ENCODE peak calls at places on chromosomes 5 and 9, in nine cellular contexts. I is prostate gland, X is right lobe of liver, H is heart left ventricle, W is esophagus squamous epithelium, O is Peyer's patch, D is HCT116, Q is tibial nerve, C is ovary. T is an unnamed sample.

GRCh38 chr5:180644129-180644824 is 5.1 kb downstream of the FLT4 start:
- DNase-seq in D (no peak), X (peak; percentile 23), W (no peak), Q (no peak), I (no peak), O (no peak), C (no peak), H (no peak), T (no peak)

GRCh38 chr5:95718203-95718602 is 12.9 kb upstream of the RHOBTB3 start:
- DNase-seq in W (no peak), C (no peak), X (no peak), H (no peak), O (no peak), Q (no peak), I (no peak), D (no peak), T (no peak)

GRCh38 chr5:181086410-181087229 is 44.3 kb downstream of the OR2V1 start:
- DNase-seq in Q (no peak), I (no peak), H (no peak), C (no peak), D (no peak), X (no peak), W (no peak), O (no peak), T (no peak)

GRCh38 chr9:34375901-34376595 is 650 bp downstream of the MYORG start:
- DNase-seq in H (peak; percentile 62), O (peak; percentile 73), Q (no peak), C (peak; percentile 36), D (no peak), X (peak; percentile 84), W (no peak), I (no peak), T (peak; percentile 68)

GRCh38 chr9:91193658-91194391 is 167.9 kb downstream of the AUH start:
- DNase-seq in X (peak; percentile 89), I (peak; percentile 72), H (peak; percentile 84), O (peak; percentile 79), Q (peak; percentile 75), D (peak; percentile 64), W (peak; percentile 31), C (peak; percentile 91), T (peak; percentile 93)

GRCh38 chr5:148259288-148259687 is 9.3 kb upstream of the SPINK13 start:
- DNase-seq in O (no peak), X (no peak), C (no peak), D (no peak), Q (no peak), I (no peak), W (no peak), H (no peak), T (no peak)

GRCh38 chr5:98638111-98638510 is 135.4 kb upstream of the RGMB start:
- DNase-seq in W (no peak), Q (no peak), X (no peak), O (no peak), C (no peak), H (no peak), I (no peak), D (no peak), T (no peak)

GRCh38 chr5:176533390-176533789 is 3.8 kb downstream of the RNF44 start:
- DNase-seq in W (no peak), H (peak; percentile 66), C (no peak), I (no peak), D (no peak), X (no peak), Q (no peak), O (peak; percentile 33), T (no peak)

GRCh38 chr9:129023036-129023907 is 4.9 kb downstream of the SH3GLB2 start:
- DNase-seq in D (no peak), H (no peak), I (no peak), Q (no peak), W (no peak), O (no peak), X (no peak), C (peak; percentile 63), T (no peak)

GRCh38 chr9:76996700-76997099 is 22.8 kb upstream of the FOXB2 start:
- DNase-seq in X (no peak), I (no peak), H (no peak), C (no peak), Q (no peak), W (no peak), O (peak; percentile 19), D (no peak), T (no peak)

GRCh38 chr5:17019324-17019723 is 83.2 kb upstream of the MYO10 start:
- DNase-seq in C (no peak), D (no peak), W (no peak), H (no peak), Q (no peak), X (no peak), I (no peak), O (no peak), T (no peak)

GRCh38 chr9:130689937-130690700 is 3.5 kb upstream of the EXOSC2 start:
- DNase-seq in H (peak; percentile 58), C (peak; percentile 90), Q (peak; percentile 85), W (no peak), X (no peak), I (peak; percentile 90), O (peak; percentile 23), D (peak; percentile 69), T (peak; percentile 87)

GRCh38 chr5:155833282-155833681 is 493.7 kb upstream of the SGCD start:
- DNase-seq in X (no peak), D (no peak), C (no peak), H (no peak), W (no peak), O (no peak), Q (no peak), I (no peak), T (no peak)

DNA sequence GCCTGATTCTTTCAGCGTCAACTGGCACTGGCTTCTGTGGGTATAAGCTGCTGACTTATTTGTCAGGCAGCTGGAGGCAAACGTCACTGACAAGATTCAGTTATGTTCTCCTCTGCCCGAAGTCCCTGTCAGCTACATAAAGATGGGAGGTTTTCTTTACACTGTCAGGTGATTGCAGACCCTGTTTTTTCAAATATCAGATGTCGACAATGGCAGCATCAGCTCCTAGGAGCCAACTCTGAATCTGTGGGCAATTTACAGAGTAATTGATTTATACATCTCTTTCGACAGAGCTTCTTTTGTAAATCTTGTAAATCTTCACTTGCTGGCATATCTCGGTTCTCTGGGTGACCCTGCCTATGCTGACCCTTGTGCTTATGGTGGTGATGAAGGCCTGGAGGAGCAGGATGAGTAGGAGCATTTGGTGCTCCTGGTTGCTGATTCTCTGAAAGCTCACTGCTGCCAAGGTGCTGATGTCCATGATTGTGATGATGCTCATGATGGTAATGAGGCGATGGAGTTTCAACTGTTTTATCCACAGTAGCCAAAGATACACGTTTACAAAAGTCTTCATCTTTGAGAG is 10.9 kb downstream of the SELENOP start:
- DNase-seq in O (no peak), W (no peak), D (no peak), C (no peak), I (no peak), H (no peak), Q (no peak), X (no peak), T (no peak)
- TF ChIP-seq POLR2A in O (no peak), W (no peak), D (no peak), C (no peak), I (no peak), H (no peak), Q (no peak), X (peak; percentile 37), T (no peak)

GRCh38 chr9:5499157-5499556 is 11.2 kb upstream of the PDCD1LG2 start:
- DNase-seq in Q (no peak), W (no peak), X (no peak), O (no peak), C (no peak), D (no peak), H (no peak), I (no peak), T (no peak)

GRCh38 chr9:5488616-5489015 is 21.7 kb upstream of the PDCD1LG2 start:
- DNase-seq in D (no peak), X (no peak), O (no peak), W (no peak), I (no peak), C (no peak), Q (no peak), H (no peak), T (no peak)

GRCh38 chr9:5489630-5490484 is 20.5 kb upstream of the PDCD1LG2 start:
- DNase-seq in O (no peak), X (no peak), W (no peak), I (no peak), D (no peak), Q (no peak), H (no peak), C (no peak), T (no peak)

GRCh38 chr9:5492965-5493364 is 17.4 kb upstream of the PDCD1LG2 start:
- DNase-seq in Q (no peak), I (no peak), O (no peak), X (no peak), H (no peak), C (no peak), D (no peak), W (no peak), T (no peak)

GRCh38 chr9:5493597-5494511 is 16.5 kb upstream of the PDCD1LG2 start:
- DNase-seq in H (no peak), I (no peak), O (no peak), X (peak; percentile 60), W (no peak), C (no peak), Q (peak; percentile 54), D (no peak), T (no peak)
- H3K27ac ChIP-seq in H (peak overlapping the region; percentile 32), I (no peak overlapping the region), O (peak overlapping the region; percentile 49), X (peak overlapping the region; percentile 46), W (peak overlapping the region; percentile 9), C (no peak overlapping the region), Q (no peak overlapping the region), D (no peak overlapping the region), T (no peak overlapping the region)

GRCh38 chr5:34656700-34657549 is 797 bp downstream of the RAI14 start:
- DNase-seq in Q (no peak), X (peak; percentile 58), W (no peak), I (peak; percentile 7), D (no peak), H (peak; percentile 24), C (peak; percentile 45), O (no peak), T (peak; percentile 27)
- TF ChIP-seq POLR2A in Q (no peak), X (no peak), W (no peak), I (no peak), D (no peak), H (no peak), C (no peak), O (no peak), T (no peak)

GRCh38 chr5:168076561-168076991 is 214.9 kb upstream of the WWC1 start:
- DNase-seq in W (no peak), O (no peak), I (peak; percentile 61), C (no peak), H (peak; percentile 27), D (peak; percentile 2), X (no peak), Q (peak; percentile 87), T (no peak)

GRCh38 chr5:168075387-168075786 is 216.1 kb upstream of the WWC1 start:
- DNase-seq in I (no peak), D (no peak), H (no peak), Q (no peak), O (no peak), X (no peak), W (no peak), C (no peak), T (no peak)

GRCh38 chr5:168073311-168073710 is 218.1 kb upstream of the WWC1 start:
- DNase-seq in I (no peak), Q (no peak), C (no peak), O (no peak), W (no peak), H (no peak), X (no peak), D (no peak), T (no peak)

GRCh38 chr5:168072665-168073064 is 218.8 kb upstream of the WWC1 start:
- DNase-seq in W (no peak), Q (no peak), D (no peak), H (no peak), I (no peak), X (no peak), O (no peak), C (no peak), T (no peak)

GRCh38 chr5:168073991-168074800 is 217.2 kb upstream of the WWC1 start:
- DNase-seq in Q (no peak), C (no peak), X (no peak), W (no peak), H (no peak), O (no peak), D (no peak), I (no peak), T (no peak)
- H3K27ac ChIP-seq in Q (no peak overlapping the region), C (no peak overlapping the region), X (no peak overlapping the region), W (no peak overlapping the region), H (no peak overlapping the region), O (no peak overlapping the region), D (no peak overlapping the region), I (no peak overlapping the region), T (no peak overlapping the region)

T was measured in stomach.